ENCODE peak calls at places on chromosome 12, in six cellular contexts. One of them, this sample, is unnamed.

GRCh38 chr12:11638271-11638916 is 11.1 kb upstream of the ETV6 start:
- DNase-seq in HCT116: no peak
- DNase-seq in IMR-90: no peak
- DNase-seq in neuronal stem cell: no peak
- DNase-seq in fibroblast of lung: no peak
- DNase-seq in A549: no peak
- DNase-seq in this sample: no peak

GRCh38 chr12:109948382-109948781 is 47.8 kb downstream of the GIT2 start:
- DNase-seq in fibroblast of lung: no peak
- DNase-seq in A549: no peak
- DNase-seq in neuronal stem cell: no peak
- DNase-seq in HCT116: no peak
- DNase-seq in IMR-90: no peak
- DNase-seq in this sample: no peak

GRCh38 chr12:71746983-71747611 is 7.6 kb upstream of the RAB21 start:
- DNase-seq in neuronal stem cell: no peak
- DNase-seq in A549: peak; percentile 40
- DNase-seq in fibroblast of lung: peak; percentile 78
- DNase-seq in HCT116: peak; percentile 49
- DNase-seq in IMR-90: peak; percentile 73
- DNase-seq in this sample: peak; percentile 84

GRCh38 chr12:122182887-122183587 is at the start of gene LRRC43:
- DNase-seq in HCT116: no peak
- DNase-seq in IMR-90: no peak
- DNase-seq in neuronal stem cell: peak; percentile 51
- DNase-seq in fibroblast of lung: no peak
- DNase-seq in A549: no peak
- DNase-seq in this sample: no peak

GRCh38 chr12:39443704-39444234 is 849 bp upstream of the KIF21A start:
- DNase-seq in A549: peak; percentile 25
- DNase-seq in neuronal stem cell: peak; percentile 15
- DNase-seq in HCT116: no peak
- DNase-seq in IMR-90: no peak
- DNase-seq in fibroblast of lung: peak; percentile 9
- DNase-seq in this sample: no peak

GRCh38 chr12:20596036-20596435 is 99.1 kb upstream of the SLCO1C1 start:
- DNase-seq in IMR-90: no peak
- DNase-seq in A549: no peak
- DNase-seq in fibroblast of lung: no peak
- DNase-seq in HCT116: no peak
- DNase-seq in neuronal stem cell: no peak
- DNase-seq in this sample: no peak

GRCh38 chr12:79119796-79120195 is 255.2 kb downstream of the SYT1 start:
- DNase-seq in HCT116: no peak
- DNase-seq in neuronal stem cell: peak; percentile 30
- DNase-seq in IMR-90: no peak
- DNase-seq in fibroblast of lung: no peak
- DNase-seq in A549: no peak
- DNase-seq in this sample: no peak

GRCh38 chr12:68796399-68796798 is 11.6 kb upstream of the MDM2 start:
- DNase-seq in fibroblast of lung: no peak
- DNase-seq in A549: no peak
- DNase-seq in HCT116: no peak
- DNase-seq in neuronal stem cell: no peak
- DNase-seq in IMR-90: no peak
- DNase-seq in this sample: no peak

GRCh38 chr12:2689393-2689792 is 105.4 kb upstream of the FKBP4 start:
- DNase-seq in A549: no peak
- DNase-seq in HCT116: no peak
- DNase-seq in IMR-90: no peak
- DNase-seq in neuronal stem cell: no peak
- DNase-seq in fibroblast of lung: no peak
- DNase-seq in this sample: no peak
- H3K4me2 ChIP-seq in A549: no peak overlapping the region
- H3K4me2 ChIP-seq in HCT116: no peak overlapping the region
- H3K4me2 ChIP-seq in IMR-90: no peak overlapping the region
- H3K4me2 ChIP-seq in neuronal stem cell: no peak overlapping the region
- H3K4me2 ChIP-seq in fibroblast of lung: no peak overlapping the region
- H3K4me2 ChIP-seq in this sample: no peak overlapping the region

DNA sequence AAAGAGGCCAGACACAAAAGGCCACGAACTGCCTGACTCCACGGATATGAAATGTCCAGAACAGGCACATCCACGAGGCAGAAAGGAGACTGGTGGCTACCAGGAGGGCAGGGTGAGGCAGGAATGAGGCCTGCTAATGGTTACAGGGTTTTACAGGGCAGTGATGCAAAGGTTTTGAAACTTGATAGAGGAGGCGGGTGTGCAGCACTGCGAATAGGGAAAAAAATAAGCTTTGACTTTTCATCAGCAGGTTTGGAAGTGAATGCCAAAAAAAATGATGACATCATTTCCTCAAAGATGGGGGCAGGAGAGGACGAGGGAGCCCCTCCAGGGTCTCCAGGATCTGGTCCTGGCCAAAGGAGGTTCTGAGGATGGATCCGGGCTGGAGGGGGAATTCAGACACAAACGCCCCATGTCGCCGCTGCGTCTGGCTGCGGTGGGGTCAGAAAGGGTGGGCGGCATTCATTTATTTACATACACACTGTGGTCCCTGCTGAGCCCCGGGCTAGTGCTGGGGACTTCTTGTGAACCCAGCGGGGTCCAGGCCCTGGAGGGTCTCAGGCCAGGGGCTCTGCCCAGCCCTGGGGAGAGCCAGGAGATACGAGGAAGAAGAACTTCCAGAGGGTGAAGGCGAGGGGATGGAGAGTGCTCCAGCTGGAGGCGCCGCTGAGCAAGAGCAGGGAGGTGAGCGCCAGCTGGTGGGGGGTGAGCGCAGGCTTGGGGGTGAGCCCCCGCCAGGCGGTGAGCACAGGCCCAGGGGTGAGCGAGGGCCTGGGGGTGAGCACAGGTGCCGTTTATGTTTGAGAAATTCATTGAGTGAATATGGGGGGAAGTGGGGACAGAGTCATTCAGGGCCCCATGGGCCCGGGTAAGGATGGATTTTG is 68.3 kb downstream of the NCOR2 start:
- DNase-seq in fibroblast of lung: peak; percentile 59
- DNase-seq in HCT116: no peak
- DNase-seq in neuronal stem cell: no peak
- DNase-seq in IMR-90: peak; percentile 67
- DNase-seq in A549: no peak
- DNase-seq in this sample: no peak
- H3K4me2 ChIP-seq in fibroblast of lung: no peak overlapping the region
- H3K4me2 ChIP-seq in HCT116: no peak overlapping the region
- H3K4me2 ChIP-seq in neuronal stem cell: no peak overlapping the region
- H3K4me2 ChIP-seq in IMR-90: no peak overlapping the region
- H3K4me2 ChIP-seq in A549: no peak overlapping the region
- H3K4me2 ChIP-seq in this sample: no peak overlapping the region

GRCh38 chr12:48977290-48978281 is 536 bp upstream of the WNT1 start:
- DNase-seq in IMR-90: peak; percentile 80
- DNase-seq in HCT116: no peak
- DNase-seq in neuronal stem cell: no peak
- DNase-seq in A549: peak; percentile 74
- DNase-seq in fibroblast of lung: no peak
- DNase-seq in this sample: peak; percentile 78

GRCh38 chr12:48978291-48978740 is at the start of gene WNT1:
- DNase-seq in fibroblast of lung: no peak
- DNase-seq in neuronal stem cell: no peak
- DNase-seq in A549: no peak
- DNase-seq in IMR-90: no peak
- DNase-seq in HCT116: no peak
- DNase-seq in this sample: no peak

GRCh38 chr12:48979602-48980388 is 1.7 kb downstream of the WNT1 start:
- DNase-seq in fibroblast of lung: no peak
- DNase-seq in A549: no peak
- DNase-seq in IMR-90: no peak
- DNase-seq in HCT116: no peak
- DNase-seq in neuronal stem cell: no peak
- DNase-seq in this sample: no peak

GRCh38 chr12:48980389-48980952 is 2.3 kb downstream of the WNT1 start:
- DNase-seq in A549: no peak
- DNase-seq in IMR-90: no peak
- DNase-seq in HCT116: no peak
- DNase-seq in neuronal stem cell: no peak
- DNase-seq in fibroblast of lung: no peak
- DNase-seq in this sample: no peak

GRCh38 chr12:48978741-48979601 is 849 bp downstream of the WNT1 start:
- DNase-seq in fibroblast of lung: no peak
- DNase-seq in HCT116: no peak
- DNase-seq in A549: no peak
- DNase-seq in neuronal stem cell: no peak
- DNase-seq in IMR-90: no peak
- DNase-seq in this sample: no peak
- H3K4me2 ChIP-seq in fibroblast of lung: no peak overlapping the region
- H3K4me2 ChIP-seq in HCT116: no peak overlapping the region
- H3K4me2 ChIP-seq in A549: peak overlapping the region; percentile 96
- H3K4me2 ChIP-seq in neuronal stem cell: no peak overlapping the region
- H3K4me2 ChIP-seq in IMR-90: peak overlapping the region; percentile 43
- H3K4me2 ChIP-seq in this sample: no peak overlapping the region

DNA sequence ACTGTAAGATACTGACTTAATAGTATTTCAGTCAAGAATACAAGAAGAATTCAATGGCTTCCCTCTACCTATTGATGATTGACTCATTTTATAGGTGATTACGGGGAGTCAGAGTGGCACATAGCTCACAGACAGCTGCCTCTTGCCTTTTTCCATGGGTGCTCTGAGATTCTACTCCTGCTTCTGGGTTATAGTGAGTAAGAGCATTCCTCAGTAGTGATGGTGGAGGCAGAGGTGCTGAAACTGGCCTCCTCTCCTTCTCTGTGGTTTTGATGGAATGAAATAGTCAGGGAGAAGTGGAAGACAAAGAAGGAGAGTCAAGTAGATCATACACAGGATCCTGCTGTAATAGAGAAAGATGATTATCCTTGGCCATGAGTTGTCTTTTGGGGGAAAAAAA is 438.2 kb upstream of the FAR2 start:
- DNase-seq in neuronal stem cell: no peak
- DNase-seq in fibroblast of lung: peak; percentile 78
- DNase-seq in HCT116: no peak
- DNase-seq in IMR-90: peak; percentile 93
- DNase-seq in A549: no peak
- DNase-seq in this sample: no peak
- H3K4me2 ChIP-seq in neuronal stem cell: no peak overlapping the region
- H3K4me2 ChIP-seq in fibroblast of lung: peak overlapping the region; percentile 23
- H3K4me2 ChIP-seq in HCT116: no peak overlapping the region
- H3K4me2 ChIP-seq in IMR-90: peak overlapping the region; percentile 9
- H3K4me2 ChIP-seq in A549: no peak overlapping the region
- H3K4me2 ChIP-seq in this sample: no peak overlapping the region

GRCh38 chr12:56833780-56834179 is 70.7 kb downstream of the HSD17B6 start:
- DNase-seq in fibroblast of lung: no peak
- DNase-seq in neuronal stem cell: no peak
- DNase-seq in IMR-90: no peak
- DNase-seq in HCT116: no peak
- DNase-seq in A549: no peak
- DNase-seq in this sample: no peak

GRCh38 chr12:56838602-56839488 is 75.7 kb downstream of the HSD17B6 start:
- DNase-seq in HCT116: no peak
- DNase-seq in IMR-90: no peak
- DNase-seq in fibroblast of lung: no peak
- DNase-seq in A549: no peak
- DNase-seq in neuronal stem cell: no peak
- DNase-seq in this sample: no peak

GRCh38 chr12:56836800-56837663 is 73.9 kb downstream of the HSD17B6 start:
- DNase-seq in IMR-90: peak; percentile 72
- DNase-seq in fibroblast of lung: peak; percentile 35
- DNase-seq in neuronal stem cell: no peak
- DNase-seq in A549: no peak
- DNase-seq in HCT116: no peak
- DNase-seq in this sample: peak; percentile 23

GRCh38 chr12:56834886-56835285 is 71.8 kb downstream of the HSD17B6 start:
- DNase-seq in A549: no peak
- DNase-seq in fibroblast of lung: no peak
- DNase-seq in HCT116: no peak
- DNase-seq in neuronal stem cell: no peak
- DNase-seq in IMR-90: no peak
- DNase-seq in this sample: no peak

GRCh38 chr12:56836317-56836716 is 73.2 kb downstream of the HSD17B6 start:
- DNase-seq in A549: no peak
- DNase-seq in fibroblast of lung: peak; percentile 7
- DNase-seq in neuronal stem cell: no peak
- DNase-seq in IMR-90: no peak
- DNase-seq in HCT116: no peak
- DNase-seq in this sample: peak; percentile 4
- H3K4me2 ChIP-seq in A549: peak overlapping the region; percentile 32
- H3K4me2 ChIP-seq in fibroblast of lung: no peak overlapping the region
- H3K4me2 ChIP-seq in neuronal stem cell: no peak overlapping the region
- H3K4me2 ChIP-seq in IMR-90: no peak overlapping the region
- H3K4me2 ChIP-seq in HCT116: no peak overlapping the region
- H3K4me2 ChIP-seq in this sample: no peak overlapping the region

GRCh38 chr12:88011755-88012154 is 17.4 kb downstream of the C12orf50 start:
- DNase-seq in HCT116: no peak
- DNase-seq in fibroblast of lung: peak; percentile 28
- DNase-seq in neuronal stem cell: no peak
- DNase-seq in A549: no peak
- DNase-seq in IMR-90: no peak
- DNase-seq in this sample: no peak
- H3K4me2 ChIP-seq in HCT116: no peak overlapping the region
- H3K4me2 ChIP-seq in fibroblast of lung: no peak overlapping the region
- H3K4me2 ChIP-seq in neuronal stem cell: no peak overlapping the region
- H3K4me2 ChIP-seq in A549: no peak overlapping the region
- H3K4me2 ChIP-seq in IMR-90: no peak overlapping the region
- H3K4me2 ChIP-seq in this sample: no peak overlapping the region

GRCh38 chr12:124173692-124174091 is 121.2 kb upstream of the RFLNA start:
- DNase-seq in fibroblast of lung: no peak
- DNase-seq in HCT116: no peak
- DNase-seq in IMR-90: no peak
- DNase-seq in neuronal stem cell: no peak
- DNase-seq in A549: no peak
- DNase-seq in this sample: no peak
- H3K4me2 ChIP-seq in fibroblast of lung: no peak overlapping the region
- H3K4me2 ChIP-seq in HCT116: no peak overlapping the region
- H3K4me2 ChIP-seq in IMR-90: no peak overlapping the region
- H3K4me2 ChIP-seq in neuronal stem cell: no peak overlapping the region
- H3K4me2 ChIP-seq in A549: no peak overlapping the region
- H3K4me2 ChIP-seq in this sample: no peak overlapping the region

DNA sequence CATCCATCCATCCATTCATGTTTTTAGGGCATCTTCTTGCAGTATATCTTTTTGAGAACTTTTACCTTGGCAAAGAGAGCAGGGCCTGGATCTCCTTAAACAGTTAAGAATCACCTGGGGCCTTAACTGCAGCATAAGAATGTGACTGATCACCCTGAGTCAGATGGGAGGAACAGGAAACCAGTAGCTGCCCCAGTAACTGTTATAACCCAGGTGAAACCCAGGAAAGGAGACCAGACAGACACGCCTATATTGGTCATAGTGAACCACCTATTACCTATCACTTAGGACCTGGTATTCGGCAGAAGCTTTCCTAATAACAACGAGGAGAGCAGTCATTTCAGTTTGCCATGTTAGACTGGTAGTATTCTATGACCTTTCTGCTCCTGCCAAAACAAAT is 43.4 kb upstream of the NR2C1 start:
- DNase-seq in fibroblast of lung: no peak
- DNase-seq in A549: peak; percentile 36
- DNase-seq in neuronal stem cell: no peak
- DNase-seq in IMR-90: no peak
- DNase-seq in HCT116: peak; percentile 82
- DNase-seq in this sample: no peak
- H3K4me2 ChIP-seq in fibroblast of lung: no peak overlapping the region
- H3K4me2 ChIP-seq in A549: peak overlapping the region; percentile 63
- H3K4me2 ChIP-seq in neuronal stem cell: no peak overlapping the region
- H3K4me2 ChIP-seq in IMR-90: no peak overlapping the region
- H3K4me2 ChIP-seq in HCT116: peak overlapping the region; percentile 56
- H3K4me2 ChIP-seq in this sample: peak overlapping the region; percentile 23

This sample was measured in OCI-LY7.